ENCODE peak calls at places on chromosome 18, in nine cellular contexts. M is Panc1, G is left lung, V is osteoblast, A is left ventricle myocardium inferior, W is ovary, U is PC-3, P is endothelial cell of umbilical vein, E is colonic mucosa. F is an unnamed sample. For H3K36me3, the result is how much of the 10 kb centered on the place peaks cover.

GRCh38 chr18:49563130-49563540 is 1.3 kb downstream of the LIPG start:
- DNase-seq in M (no peak), G (no peak), V (peak), A (no peak), W (no peak), U (peak), P (peak), E (no peak), F (peak)

GRCh38 chr18:37661478-37661877 is 95.9 kb upstream of the CELF4 start:
- DNase-seq in M (no peak), G (no peak), V (no peak), A (no peak), W (no peak), U (no peak), P (no peak), E (no peak), F (no peak)

GRCh38 chr18:26317353-26317865 is 91.2 kb downstream of the TAF4B start:
- DNase-seq in M (no peak), G (no peak), V (no peak), A (no peak), W (no peak), U (peak), P (no peak), E (no peak), F (no peak)

GRCh38 chr18:76522104-76522503 is 27.1 kb upstream of the ZNF516 start:
- DNase-seq in M (no peak), G (no peak), V (no peak), A (no peak), W (peak), U (no peak), P (no peak), E (no peak), F (peak)

GRCh38 chr18:59358611-59359575 is at the start of gene LMAN1:
- DNase-seq in M (peak), G (peak), V (peak), A (peak), W (peak), U (peak), P (peak), E (peak), F (peak)

GRCh38 chr18:54387631-54388030 is 29.9 kb downstream of the C18orf54 start:
- DNase-seq in M (no peak), G (no peak), V (peak), A (no peak), W (no peak), U (peak), P (no peak), E (no peak), F (no peak)

GRCh38 chr18:36499938-36500337 is 202.4 kb downstream of the FHOD3 start:
- DNase-seq in M (no peak), G (no peak), V (no peak), A (no peak), W (no peak), U (no peak), P (no peak), E (no peak), F (no peak)

GRCh38 chr18:74661690-74662089 is 64.0 kb downstream of the ZNF407 start:
- DNase-seq in M (no peak), G (no peak), V (no peak), A (no peak), W (no peak), U (no peak), P (no peak), E (no peak), F (no peak)

GRCh38 chr18:44973282-44973681 is 292.6 kb downstream of the SETBP1 start:
- DNase-seq in M (no peak), G (no peak), V (no peak), A (no peak), W (no peak), U (no peak), P (peak), E (no peak), F (no peak)

GRCh38 chr18:59067873-59068272 is 71.8 kb upstream of the SEC11C start:
- DNase-seq in M (no peak), G (no peak), V (no peak), A (no peak), W (no peak), U (peak), P (peak), E (peak), F (peak)

DNA sequence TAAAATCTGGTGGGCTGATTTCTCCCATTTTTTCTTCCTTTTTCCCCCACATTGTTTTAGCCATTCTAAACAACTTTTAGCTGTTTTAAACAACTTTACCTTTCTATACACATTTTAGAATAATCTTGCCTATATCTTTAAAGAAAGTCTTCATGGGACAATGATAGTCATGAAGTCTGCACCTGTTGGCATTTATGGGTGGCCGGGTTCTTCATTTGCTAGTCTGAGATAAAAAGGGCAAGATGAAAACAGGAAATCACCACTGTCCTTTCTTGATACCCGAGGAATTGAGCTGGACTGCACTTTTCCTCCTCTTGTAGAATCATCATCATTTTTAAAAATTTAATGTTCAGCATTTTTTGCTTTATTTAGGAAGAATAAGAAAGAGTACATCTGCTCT is 104.5 kb downstream of the ATP9B start:
- DNase-seq in M (no peak), G (no peak), V (no peak), A (no peak), W (no peak), U (no peak), P (no peak), E (no peak), F (no peak)
- TF ChIP-seq CTCF in M (no peak), G (no peak), V (no peak), A (no peak), W (no peak), U (no peak), P (no peak), E (no peak), F (no peak)

DNA sequence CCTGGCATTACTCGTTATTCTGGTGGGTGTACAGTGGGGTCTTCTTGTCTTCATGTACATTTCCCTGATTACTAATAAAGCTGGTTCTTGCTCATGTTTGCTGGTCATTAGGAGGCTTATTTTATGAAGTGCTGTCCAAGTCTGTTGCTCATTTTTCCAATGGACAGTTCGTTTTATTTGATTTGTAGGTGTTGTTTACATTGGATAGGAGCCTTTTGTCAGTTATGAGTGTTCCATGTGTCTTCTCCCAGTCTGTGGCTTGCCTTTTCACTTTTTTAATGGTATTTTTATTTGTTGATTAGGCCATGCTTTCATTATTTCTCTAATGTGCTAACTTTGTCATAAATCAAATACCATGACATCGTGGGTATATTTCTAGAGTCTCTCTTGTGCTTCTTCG is 51.9 kb downstream of the CEP192 start:
- DNase-seq in M (no peak), G (no peak), V (no peak), A (no peak), W (no peak), U (no peak), P (no peak), E (no peak), F (no peak)
- H3K36me3 ChIP-seq in M (under half), G (under half), V (under half), A (under half), W (under half), U (under half), P (under half), E (under half), F (under half)

GRCh38 chr18:60417946-60418345 is 45.4 kb upstream of the MC4R start:
- DNase-seq in M (no peak), G (no peak), V (no peak), A (no peak), W (no peak), U (no peak), P (no peak), E (no peak), F (no peak)

GRCh38 chr18:60411715-60412114 is 39.1 kb upstream of the MC4R start:
- DNase-seq in M (no peak), G (no peak), V (no peak), A (no peak), W (no peak), U (no peak), P (no peak), E (no peak), F (no peak)

DNA sequence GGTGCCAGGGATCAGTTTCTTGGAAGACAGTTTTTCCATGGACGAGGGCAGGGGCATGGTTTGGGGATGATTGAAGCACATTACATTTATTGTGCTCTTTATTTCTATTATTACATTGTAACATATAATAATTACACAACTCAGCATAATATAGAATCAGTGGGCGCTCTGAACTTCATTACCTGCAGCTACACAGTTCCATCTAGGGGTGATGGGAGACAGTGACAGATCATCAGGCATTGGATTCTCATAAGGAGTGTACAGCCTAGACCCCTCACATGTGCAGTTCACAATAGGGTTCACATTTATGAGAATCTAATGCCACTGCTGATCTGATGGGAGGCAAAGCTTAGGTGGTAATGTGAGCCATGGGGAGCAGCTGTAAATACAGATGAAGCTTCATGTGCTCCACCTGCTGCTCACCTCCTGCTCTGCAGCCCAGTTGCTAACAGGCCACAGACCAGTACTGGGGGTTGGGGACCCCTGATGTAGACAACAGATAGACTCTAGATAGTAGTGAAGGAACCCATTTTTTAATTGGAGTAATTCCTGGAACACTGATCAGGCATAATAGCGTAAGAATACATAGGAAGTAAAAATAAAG is 41.5 kb upstream of the MC4R start:
- DNase-seq in M (peak), G (no peak), V (no peak), A (no peak), W (no peak), U (peak), P (no peak), E (no peak), F (peak)
- TF ChIP-seq CTCF in M (peak), G (peak), V (peak), A (no peak), W (no peak), U (peak), P (no peak), E (no peak), F (no peak)

DNA sequence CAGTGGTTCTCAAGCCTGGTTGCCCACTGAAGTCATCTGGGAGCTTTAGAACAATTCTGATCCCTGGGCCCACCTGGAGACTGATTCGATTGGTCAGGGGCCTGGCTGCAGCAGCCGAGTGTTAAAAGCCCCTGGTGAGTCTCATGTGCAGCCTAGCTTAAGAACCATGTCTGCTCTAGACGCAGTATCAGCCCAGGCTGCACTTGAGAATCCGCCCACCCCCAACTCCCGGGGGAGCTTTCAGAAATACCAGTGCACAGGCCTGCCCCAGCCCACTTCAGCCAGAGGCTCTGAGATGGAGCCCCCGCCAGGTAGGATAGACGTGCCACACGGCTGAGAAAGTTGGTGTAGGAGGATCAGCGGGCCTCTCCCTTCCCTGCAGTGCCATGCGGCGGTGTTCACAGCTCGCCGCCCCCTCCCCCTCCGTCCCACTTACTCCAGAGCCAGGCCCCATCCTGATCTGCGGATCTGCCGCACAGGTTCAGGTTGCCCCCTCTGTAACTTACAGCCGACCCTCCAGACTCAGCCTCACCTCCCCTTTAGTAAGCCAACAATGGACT is 209.0 kb upstream of the RAB12 start:
- DNase-seq in M (no peak), G (no peak), V (peak), A (no peak), W (no peak), U (no peak), P (no peak), E (no peak), F (no peak)
- H3K36me3 ChIP-seq in M (under half), G (under half), V (under half), A (half or more), W (under half), U (under half), P (under half), E (under half), F (under half)

DNA sequence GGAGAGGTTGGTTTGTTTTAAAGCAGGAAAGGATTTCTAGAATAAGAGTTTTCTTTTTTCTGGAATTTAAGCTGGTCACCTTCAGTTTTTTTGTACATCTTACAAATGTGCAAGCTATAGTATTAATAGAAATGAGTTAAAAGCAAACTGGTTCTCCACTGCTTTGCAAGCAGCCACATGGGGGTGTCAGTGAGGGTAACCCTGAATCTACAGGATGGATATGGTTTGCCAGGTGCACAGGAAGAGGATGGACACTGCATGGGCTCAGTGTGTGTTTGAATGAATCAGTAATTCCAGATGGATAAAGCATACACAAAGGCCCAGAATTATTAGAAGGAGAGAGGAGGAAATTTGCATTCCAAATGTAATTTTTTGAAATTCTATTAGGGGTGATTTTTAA is 89.0 kb downstream of the MAPRE2 start:
- DNase-seq in M (no peak), G (no peak), V (no peak), A (no peak), W (no peak), U (no peak), P (no peak), E (no peak), F (no peak)
- TF ChIP-seq CTCF in M (no peak), G (no peak), V (no peak), A (no peak), W (no peak), U (no peak), P (no peak), E (no peak), F (no peak)

GRCh38 chr18:79356435-79356834 is 39.3 kb upstream of the NFATC1 start:
- DNase-seq in M (no peak), G (no peak), V (no peak), A (no peak), W (no peak), U (no peak), P (no peak), E (no peak), F (no peak)

GRCh38 chr18:79360933-79361332 is 34.8 kb upstream of the NFATC1 start:
- DNase-seq in M (no peak), G (no peak), V (no peak), A (no peak), W (no peak), U (no peak), P (no peak), E (no peak), F (no peak)

GRCh38 chr18:79365701-79366100 is 30.0 kb upstream of the NFATC1 start:
- DNase-seq in M (no peak), G (no peak), V (no peak), A (no peak), W (no peak), U (no peak), P (no peak), E (no peak), F (no peak)

GRCh38 chr18:79366177-79367094 is 29.3 kb upstream of the NFATC1 start:
- DNase-seq in M (no peak), G (no peak), V (no peak), A (no peak), W (no peak), U (no peak), P (no peak), E (no peak), F (no peak)

DNA sequence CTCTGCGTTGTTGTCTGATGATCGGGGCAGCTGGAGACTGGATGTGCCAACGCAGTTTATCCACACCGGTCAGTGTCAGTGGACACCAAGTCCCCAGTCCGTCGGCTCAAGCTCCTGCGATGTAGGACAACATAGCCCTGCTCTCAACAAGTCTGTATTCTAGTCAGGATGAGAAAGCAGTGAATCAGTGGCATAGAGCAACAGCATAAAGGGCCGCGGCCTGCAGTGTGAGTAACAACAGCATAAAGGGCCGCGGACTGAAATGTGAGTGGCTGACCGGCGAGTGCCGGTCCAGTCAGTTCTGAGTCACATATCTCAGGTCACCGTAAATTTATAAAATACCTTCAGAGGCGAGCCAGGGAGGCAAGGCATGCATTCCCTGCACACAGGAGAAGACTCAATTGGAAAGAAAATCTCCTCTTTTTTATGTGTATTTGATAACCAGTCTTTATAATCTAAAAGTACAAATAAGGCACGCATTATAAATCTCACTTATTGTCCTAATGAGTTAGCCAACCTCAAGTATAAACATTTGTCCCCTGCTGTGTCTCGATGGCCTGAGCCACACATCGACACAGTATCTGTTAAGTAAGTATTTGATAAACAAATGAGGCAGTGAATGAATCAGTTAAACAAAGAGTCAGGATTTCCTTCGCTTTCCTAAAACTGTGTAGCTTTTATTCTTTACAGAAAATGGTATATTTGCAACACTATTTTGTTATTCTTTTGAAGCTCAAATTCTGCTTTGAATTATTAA is 33.8 kb upstream of the NFATC1 start:
- DNase-seq in M (peak), G (no peak), V (peak), A (no peak), W (no peak), U (peak), P (no peak), E (no peak), F (no peak)
- H3K36me3 ChIP-seq in M (under half), G (half or more), V (under half), A (half or more), W (under half), U (under half), P (under half), E (under half), F (under half)

F was measured in testis.